ENCODE peak calls at places on chromosome 6, in four cellular contexts. W is HCT116, K is astrocyte, F is HepG2. O is an unnamed sample.

GRCh38 chr6:11426571-11426970 is 111.0 kb upstream of the TMEM170B start:
- DNase-seq in W (no peak), K (no peak), F (no peak), O (no peak)

GRCh38 chr6:118618676-118619377 is 32.6 kb downstream of the CEP85L start:
- DNase-seq in W (peak; percentile 12), K (peak; percentile 8), F (peak; percentile 43), O (peak; percentile 64)

GRCh38 chr6:155311076-155311475 is 3.2 kb downstream of the TFB1M start:
- DNase-seq in W (no peak), K (no peak), F (no peak), O (no peak)

GRCh38 chr6:49326337-49326736 is 136.7 kb downstream of the MMUT start:
- DNase-seq in W (no peak), K (peak; percentile 73), F (no peak), O (no peak)

GRCh38 chr6:24600903-24601302 is 45.1 kb downstream of the KIAA0319 start:
- DNase-seq in W (no peak), K (no peak), F (no peak), O (peak; percentile 45)

GRCh38 chr6:26205161-26205624 is 118.0 kb downstream of the HFE start:
- DNase-seq in W (peak; percentile 57), K (peak; percentile 84), F (peak; percentile 84), O (peak; percentile 67)

GRCh38 chr6:111552999-111553398 is 52.7 kb downstream of the TRAF3IP2 start:
- DNase-seq in W (no peak), K (no peak), F (no peak), O (no peak)

GRCh38 chr6:146864300-146864699 is 265.5 kb downstream of the ADGB start:
- DNase-seq in W (no peak), K (no peak), F (no peak), O (no peak)

GRCh38 chr6:72530152-72530551 is 91.7 kb upstream of the KCNQ5 start:
- DNase-seq in W (no peak), K (peak; percentile 33), F (no peak), O (no peak)

GRCh38 chr6:151141685-151142084 is 98.1 kb upstream of the AKAP12 start:
- DNase-seq in W (no peak), K (peak; percentile 51), F (peak; percentile 70), O (no peak)

GRCh38 chr6:158686791-158687381 is 37.0 kb downstream of the SYTL3 start:
- DNase-seq in W (no peak), K (no peak), F (no peak), O (no peak)

GRCh38 chr6:77650098-77650663 is 2.7 kb upstream of the MEI4 start:
- DNase-seq in W (no peak), K (no peak), F (no peak), O (peak; percentile 92)

GRCh38 chr6:138382498-138383265 is 5.0 kb downstream of the SMIM28 start:
- DNase-seq in W (no peak), K (no peak), F (no peak), O (peak; percentile 71)

GRCh38 chr6:89368107-89368506 is 15.6 kb upstream of the UBE2J1 start:
- DNase-seq in W (no peak), K (no peak), F (peak; percentile 20), O (no peak)

GRCh38 chr6:12761376-12762115 is 45.0 kb downstream of the PHACTR1 start:
- DNase-seq in W (no peak), K (peak; percentile 98), F (no peak), O (no peak)

GRCh38 chr6:104182811-104183210 is 676.9 kb downstream of the HACE1 start:
- DNase-seq in W (no peak), K (peak; percentile 4), F (no peak), O (no peak)

GRCh38 chr6:125444234-125444949 is 142.6 kb upstream of the HDDC2 start:
- DNase-seq in W (no peak), K (no peak), F (no peak), O (peak; percentile 36)

GRCh38 chr6:55528624-55529023 is 50.4 kb downstream of the HMGCLL1 start:
- DNase-seq in W (peak; percentile 51), K (peak; percentile 10), F (peak; percentile 43), O (no peak)

GRCh38 chr6:45424628-45424955 is 46.9 kb upstream of the SUPT3H start:
- DNase-seq in W (no peak), K (no peak), F (no peak), O (no peak)

GRCh38 chr6:113690957-113691656 is 166.0 kb upstream of the MARCKS start:
- DNase-seq in W (no peak), K (no peak), F (no peak), O (no peak)

GRCh38 chr6:2733736-2734480 is 16.8 kb downstream of the MYLK4 start:
- DNase-seq in W (no peak), K (no peak), F (no peak), O (peak; percentile 40)

GRCh38 chr6:9116026-9116425 is 680.7 kb upstream of the SLC35B3 start:
- DNase-seq in W (no peak), K (peak; percentile 66), F (no peak), O (no peak)

GRCh38 chr6:20202070-20202658 is 10.1 kb downstream of the MBOAT1 start:
- DNase-seq in W (no peak), K (peak; percentile 55), F (peak; percentile 10), O (no peak)

GRCh38 chr6:38092462-38092861 is 272.9 kb downstream of the ZFAND3 start:
- DNase-seq in W (no peak), K (no peak), F (no peak), O (no peak)

GRCh38 chr6:166104107-166104506 is 63.5 kb downstream of the TBXT start:
- DNase-seq in W (no peak), K (peak; percentile 21), F (no peak), O (no peak)

GRCh38 chr6:35014786-35015185 is 125.7 kb downstream of the ANKS1A start:
- DNase-seq in W (peak; percentile 6), K (no peak), F (peak; percentile 61), O (no peak)

GRCh38 chr6:23002044-23002619 is 432.8 kb downstream of the HDGFL1 start:
- DNase-seq in W (no peak), K (no peak), F (no peak), O (peak; percentile 49)

GRCh38 chr6:153698001-153698400 is 341.0 kb upstream of the OPRM1 start:
- DNase-seq in W (no peak), K (no peak), F (no peak), O (no peak)

GRCh38 chr6:7431594-7432390 is 42.2 kb downstream of the RIOK1 start:
- DNase-seq in W (no peak), K (peak; percentile 23), F (peak; percentile 57), O (peak; percentile 86)

GRCh38 chr6:11702796-11703130 is 75.8 kb downstream of the ADTRP start:
- DNase-seq in W (no peak), K (no peak), F (no peak), O (no peak)

GRCh38 chr6:166046232-166046631 is 121.4 kb downstream of the TBXT start:
- DNase-seq in W (no peak), K (peak; percentile 95), F (no peak), O (no peak)

GRCh38 chr6:137652961-137653697 is 158.9 kb upstream of the OLIG3 start:
- DNase-seq in W (no peak), K (no peak), F (no peak), O (no peak)

GRCh38 chr6:146785001-146785585 is 186.3 kb downstream of the ADGB start:
- DNase-seq in W (peak; percentile 56), K (peak; percentile 6), F (peak; percentile 36), O (no peak)

GRCh38 chr6:138692978-138693909 is 80.3 kb upstream of the CCDC28A start:
- DNase-seq in W (peak; percentile 48), K (peak; percentile 63), F (peak; percentile 54), O (peak; percentile 79)

GRCh38 chr6:77740380-77740779 is 87.5 kb downstream of the MEI4 start:
- DNase-seq in W (peak; percentile 19), K (peak; percentile 2), F (peak; percentile 18), O (no peak)

GRCh38 chr6:18019539-18020534 is 32.4 kb upstream of the KIF13A start:
- DNase-seq in W (no peak), K (no peak), F (no peak), O (peak; percentile 48)
- H3K4me2 ChIP-seq in W (no peak overlapping the region), K (no peak overlapping the region), F (no peak overlapping the region), O (no peak overlapping the region)

DNA sequence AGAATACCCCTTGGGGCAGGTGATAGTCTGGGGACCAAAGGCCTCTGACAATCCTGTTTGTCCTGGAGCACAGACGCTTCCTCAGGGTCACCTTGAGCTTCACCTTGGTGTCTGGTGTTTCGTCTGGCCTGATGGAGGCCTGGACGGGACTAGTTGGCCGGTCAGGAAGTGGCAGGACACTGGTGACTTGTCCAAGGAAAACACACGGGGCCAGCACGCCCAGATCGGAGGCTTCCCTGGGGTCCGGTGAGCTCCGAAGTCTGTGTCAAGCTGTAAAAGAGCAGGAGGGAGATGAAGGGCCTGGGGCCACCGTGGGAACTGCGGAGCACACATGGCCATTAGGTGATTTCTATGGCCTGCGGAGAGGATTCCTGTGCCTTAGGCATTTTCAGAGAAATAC is 67.9 kb downstream of the SMOC2 start:
- DNase-seq in W (no peak), K (no peak), F (no peak), O (no peak)
- H3K27ac ChIP-seq in W (no peak overlapping the region), K (no peak overlapping the region), F (no peak overlapping the region), O (no peak overlapping the region)

DNA sequence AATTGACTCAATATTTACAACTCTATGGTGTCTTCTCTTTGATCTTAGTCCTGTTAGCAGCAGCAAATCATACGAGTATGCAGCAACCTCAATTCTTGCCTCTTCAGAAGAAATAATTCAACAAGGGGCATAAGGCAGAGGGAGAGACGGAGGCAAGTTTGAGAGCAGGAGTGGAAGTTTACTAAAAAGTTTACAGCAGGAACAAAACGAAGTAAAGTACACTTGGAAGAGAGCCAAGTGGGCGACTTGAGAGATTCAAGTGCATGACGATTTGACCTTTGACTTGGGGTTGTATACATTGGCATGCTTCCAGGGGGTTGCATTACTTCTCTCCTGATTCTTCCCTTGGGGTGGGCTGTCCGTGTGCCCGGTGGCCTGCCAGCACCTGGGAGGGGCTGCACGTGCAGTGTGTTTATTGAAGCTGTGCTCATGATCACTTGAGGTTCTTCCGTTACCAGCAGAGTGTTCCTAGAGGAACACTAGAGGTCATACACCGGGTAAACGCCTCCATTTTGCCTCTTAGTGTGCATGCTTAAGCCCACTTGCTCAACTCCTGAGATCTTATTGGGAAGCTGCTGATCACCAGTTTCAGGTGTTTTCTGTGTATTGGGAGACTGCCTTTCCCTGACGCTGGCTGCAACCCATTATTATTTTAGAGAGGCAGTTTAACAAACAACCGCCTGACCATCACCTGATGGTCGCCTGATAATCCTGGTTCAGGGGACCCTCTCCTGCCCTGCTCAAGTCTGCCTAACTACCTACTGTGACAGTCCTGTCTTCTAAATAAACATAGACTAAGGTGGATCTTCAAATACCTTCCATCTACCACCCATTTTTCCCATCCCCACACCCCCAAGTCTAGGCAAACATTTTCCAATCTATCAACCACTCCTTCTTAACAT is 172.4 kb upstream of the MYLIP start:
- DNase-seq in W (no peak), K (no peak), F (peak; percentile 44), O (no peak)
- H3K4me2 ChIP-seq in W (no peak overlapping the region), K (no peak overlapping the region), F (peak overlapping the region; percentile 34), O (no peak overlapping the region)

GRCh38 chr6:42841844-42842584 is 37.4 kb upstream of the RPL7L1 start:
- DNase-seq in W (no peak), K (no peak), F (no peak), O (no peak)
- H3K27ac ChIP-seq in W (no peak overlapping the region), K (no peak overlapping the region), F (no peak overlapping the region), O (no peak overlapping the region)

GRCh38 chr6:56890683-56891429 is 64.1 kb upstream of the BEND6 start:
- DNase-seq in W (no peak), K (peak; percentile 91), F (no peak), O (no peak)
- H3K4me2 ChIP-seq in W (peak overlapping the region; percentile 16), K (peak overlapping the region; percentile 69), F (peak overlapping the region; percentile 5), O (no peak overlapping the region)

O was measured in H9.